ENCODE peak calls at places on chromosomes 7 and 10, in four cellular contexts. One of them, this sample, is unnamed.
A peak's percentile ranks its signal among the peaks of the same experiment; 100 is the strongest.

GRCh38 chr7:30859202-30859939 is 52.3 kb upstream of the AQP1 start:
- DNase-seq in neuronal stem cell: no peak
- DNase-seq in A549: no peak
- DNase-seq in astrocyte: no peak
- DNase-seq in this sample: no peak

GRCh38 chr7:128197586-128197985 is 43.5 kb upstream of the LEP start:
- DNase-seq in astrocyte: no peak
- DNase-seq in A549: no peak
- DNase-seq in neuronal stem cell: no peak
- DNase-seq in this sample: no peak

GRCh38 chr7:22627136-22627535 is 99.9 kb upstream of the IL6 start:
- DNase-seq in A549: no peak
- DNase-seq in neuronal stem cell: no peak
- DNase-seq in astrocyte: peak; percentile 93
- DNase-seq in this sample: no peak

GRCh38 chr10:60827791-60828488 is 49.7 kb downstream of the CDK1 start:
- DNase-seq in neuronal stem cell: no peak
- DNase-seq in astrocyte: peak; percentile 93
- DNase-seq in A549: no peak
- DNase-seq in this sample: no peak

GRCh38 chr7:159056722-159057121 is 87.9 kb downstream of the VIPR2 start:
- DNase-seq in neuronal stem cell: no peak
- DNase-seq in astrocyte: no peak
- DNase-seq in A549: no peak
- DNase-seq in this sample: no peak

GRCh38 chr7:127578711-127579275 is 6.6 kb downstream of the GCC1 start:
- DNase-seq in neuronal stem cell: no peak
- DNase-seq in A549: no peak
- DNase-seq in astrocyte: no peak
- DNase-seq in this sample: no peak

GRCh38 chr10:35563266-35563891 is 41.8 kb upstream of the GJD4 start:
- DNase-seq in neuronal stem cell: peak; percentile 64
- DNase-seq in astrocyte: peak; percentile 49
- DNase-seq in A549: peak; percentile 83
- DNase-seq in this sample: no peak

GRCh38 chr10:59234194-59234593 is 57.8 kb downstream of the PHYHIPL start:
- DNase-seq in astrocyte: peak; percentile 6
- DNase-seq in neuronal stem cell: no peak
- DNase-seq in A549: no peak
- DNase-seq in this sample: no peak

GRCh38 chr10:73965890-73966768 is 31.8 kb upstream of the VCL start:
- DNase-seq in neuronal stem cell: peak; percentile 91
- DNase-seq in astrocyte: peak; percentile 99
- DNase-seq in A549: peak; percentile 97
- DNase-seq in this sample: peak; percentile 22

GRCh38 chr7:105689093-105689819 is 108.0 kb upstream of the EFCAB10 start:
- DNase-seq in neuronal stem cell: no peak
- DNase-seq in astrocyte: no peak
- DNase-seq in A549: no peak
- DNase-seq in this sample: no peak

DNA sequence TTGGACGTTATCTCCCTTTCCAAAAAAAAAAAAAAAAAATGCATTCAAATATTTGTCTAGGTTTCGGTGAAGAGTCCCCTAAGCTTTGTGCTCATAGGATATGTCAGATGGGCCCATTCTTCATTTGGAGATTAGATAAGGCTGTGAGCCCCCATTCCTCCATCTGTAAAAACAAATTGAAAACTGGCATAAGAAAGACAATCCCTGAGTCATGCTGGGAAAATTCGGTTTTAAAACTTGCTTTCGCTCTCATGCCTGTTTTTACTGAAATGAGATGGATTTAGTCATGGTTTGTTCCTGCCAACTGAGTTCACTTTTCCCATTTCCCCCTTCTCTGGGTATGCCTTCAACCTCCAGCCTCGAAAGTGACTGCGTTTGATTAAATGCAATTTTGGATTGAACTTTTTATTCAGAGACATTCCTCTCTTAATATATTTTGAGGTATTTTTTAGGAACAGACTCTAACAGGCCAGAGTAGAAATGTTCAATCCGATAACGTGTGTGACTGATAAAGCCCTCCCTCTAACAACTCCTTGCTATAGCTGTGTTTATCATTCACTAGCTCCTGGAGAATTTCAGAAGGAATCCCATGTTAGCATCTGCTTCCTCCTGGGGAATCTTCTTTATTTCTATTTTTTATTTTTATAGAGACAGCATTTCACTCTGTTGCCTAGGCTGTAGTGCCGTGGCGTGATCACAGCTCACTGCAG is 190.9 kb upstream of the LYZL2 start:
- DNase-seq in A549: no peak
- DNase-seq in neuronal stem cell: no peak
- DNase-seq in astrocyte: peak; percentile 96
- DNase-seq in this sample: no peak
- H3K27ac ChIP-seq in A549: no peak overlapping the region
- H3K27ac ChIP-seq in neuronal stem cell: no peak overlapping the region
- H3K27ac ChIP-seq in astrocyte: peak overlapping the region; percentile 79
- H3K27ac ChIP-seq in this sample: no peak overlapping the region

GRCh38 chr7:141930211-141930610 is 14.0 kb downstream of the OR9A4 start:
- DNase-seq in neuronal stem cell: no peak
- DNase-seq in astrocyte: no peak
- DNase-seq in A549: no peak
- DNase-seq in this sample: no peak

DNA sequence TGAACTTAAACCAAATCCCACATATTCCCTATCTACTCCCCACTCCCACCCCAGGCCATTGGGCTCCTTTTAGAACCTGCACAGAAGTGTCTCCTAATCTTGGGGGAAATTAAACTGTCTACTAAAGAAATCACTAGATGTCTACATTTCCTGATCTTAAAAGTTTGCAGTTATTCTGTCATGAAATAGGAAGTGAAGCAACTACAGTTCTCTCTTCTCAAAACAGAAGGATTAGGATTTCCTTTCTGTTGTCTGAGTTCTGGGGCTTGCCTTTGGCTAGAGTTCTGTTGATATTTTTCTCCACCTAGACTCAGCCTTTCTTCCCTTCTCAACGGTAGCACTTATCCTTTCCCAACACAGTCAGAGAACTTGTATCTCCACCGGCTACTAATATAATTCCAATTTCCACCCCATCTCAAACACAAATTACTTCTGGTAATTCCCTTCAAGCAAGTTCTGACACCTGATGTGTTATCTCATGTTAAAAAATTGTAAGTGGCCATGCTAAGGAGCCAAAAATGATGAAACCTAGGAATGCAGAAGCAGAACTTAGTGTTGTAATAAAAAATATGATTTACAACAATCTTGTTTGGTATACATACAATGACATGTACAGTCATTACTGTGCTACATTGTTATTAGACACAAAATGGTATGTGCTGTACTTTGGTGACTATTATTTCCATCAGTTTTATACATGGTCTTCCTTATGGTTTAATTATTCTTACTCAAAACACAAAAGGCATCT is 12.1 kb downstream of the OR9A4 start:
- DNase-seq in neuronal stem cell: no peak
- DNase-seq in astrocyte: no peak
- DNase-seq in A549: no peak
- DNase-seq in this sample: no peak
- H3K27ac ChIP-seq in neuronal stem cell: no peak overlapping the region
- H3K27ac ChIP-seq in astrocyte: no peak overlapping the region
- H3K27ac ChIP-seq in A549: no peak overlapping the region
- H3K27ac ChIP-seq in this sample: no peak overlapping the region

GRCh38 chr10:87842776-87843497 is 20.4 kb downstream of the KLLN start:
- DNase-seq in astrocyte: peak; percentile 82
- DNase-seq in A549: peak; percentile 60
- DNase-seq in neuronal stem cell: no peak
- DNase-seq in this sample: peak; percentile 65

GRCh38 chr10:87845624-87846377 is 17.5 kb downstream of the KLLN start:
- DNase-seq in neuronal stem cell: no peak
- DNase-seq in astrocyte: peak; percentile 92
- DNase-seq in A549: peak; percentile 94
- DNase-seq in this sample: peak; percentile 74

GRCh38 chr10:87844837-87845623 is 18.3 kb downstream of the KLLN start:
- DNase-seq in neuronal stem cell: no peak
- DNase-seq in A549: peak; percentile 76
- DNase-seq in astrocyte: peak; percentile 70
- DNase-seq in this sample: no peak

GRCh38 chr10:87842220-87842641 is 21.1 kb downstream of the KLLN start:
- DNase-seq in A549: peak; percentile 96
- DNase-seq in astrocyte: peak; percentile 52
- DNase-seq in neuronal stem cell: no peak
- DNase-seq in this sample: peak; percentile 97

GRCh38 chr10:87843714-87844113 is 19.6 kb downstream of the KLLN start:
- DNase-seq in A549: no peak
- DNase-seq in astrocyte: no peak
- DNase-seq in neuronal stem cell: no peak
- DNase-seq in this sample: no peak
- H3K27ac ChIP-seq in A549: peak overlapping the region; percentile 73
- H3K27ac ChIP-seq in astrocyte: peak overlapping the region; percentile 73
- H3K27ac ChIP-seq in neuronal stem cell: no peak overlapping the region
- H3K27ac ChIP-seq in this sample: peak overlapping the region; percentile 88

DNA sequence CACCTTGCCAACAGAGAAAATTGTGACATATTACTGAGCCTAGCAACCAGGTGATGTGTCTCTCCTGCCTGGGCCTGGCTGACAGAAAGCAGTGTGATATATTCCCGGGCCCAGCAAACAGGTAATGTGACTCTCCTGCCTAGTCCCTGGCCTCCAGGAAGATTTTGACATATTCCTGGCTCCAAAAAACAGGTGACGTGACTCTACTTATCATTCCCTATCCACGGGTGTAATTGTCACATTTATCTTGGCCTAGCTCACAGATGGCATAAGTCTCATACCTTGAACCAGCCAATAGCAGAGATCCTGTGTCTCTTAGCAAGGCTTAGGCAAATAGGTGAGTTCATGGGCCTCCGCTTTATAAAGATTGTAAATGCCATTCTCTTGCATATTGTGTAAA is 49.6 kb upstream of the ZNF680 start:
- DNase-seq in astrocyte: no peak
- DNase-seq in A549: no peak
- DNase-seq in neuronal stem cell: no peak
- DNase-seq in this sample: no peak
- H3K27ac ChIP-seq in astrocyte: no peak overlapping the region
- H3K27ac ChIP-seq in A549: no peak overlapping the region
- H3K27ac ChIP-seq in neuronal stem cell: no peak overlapping the region
- H3K27ac ChIP-seq in this sample: no peak overlapping the region

GRCh38 chr10:11684717-11685645 is 57.2 kb upstream of the ECHDC3 start:
- DNase-seq in astrocyte: peak; percentile 93
- DNase-seq in A549: peak; percentile 74
- DNase-seq in neuronal stem cell: no peak
- DNase-seq in this sample: peak; percentile 83
- H3K27ac ChIP-seq in astrocyte: peak overlapping the region; percentile 93
- H3K27ac ChIP-seq in A549: peak overlapping the region; percentile 60
- H3K27ac ChIP-seq in neuronal stem cell: no peak overlapping the region
- H3K27ac ChIP-seq in this sample: peak overlapping the region; percentile 95

GRCh38 chr10:114523876-114524275 is 119.6 kb upstream of the AFAP1L2 start:
- DNase-seq in astrocyte: no peak
- DNase-seq in A549: no peak
- DNase-seq in neuronal stem cell: no peak
- DNase-seq in this sample: no peak
- H3K27ac ChIP-seq in astrocyte: no peak overlapping the region
- H3K27ac ChIP-seq in A549: no peak overlapping the region
- H3K27ac ChIP-seq in neuronal stem cell: no peak overlapping the region
- H3K27ac ChIP-seq in this sample: no peak overlapping the region

GRCh38 chr10:71765176-71765906 is 8.0 kb downstream of the VSIR start:
- DNase-seq in A549: peak; percentile 24
- DNase-seq in neuronal stem cell: no peak
- DNase-seq in astrocyte: peak; percentile 47
- DNase-seq in this sample: no peak
- H3K27ac ChIP-seq in A549: peak overlapping the region; percentile 99
- H3K27ac ChIP-seq in neuronal stem cell: no peak overlapping the region
- H3K27ac ChIP-seq in astrocyte: no peak overlapping the region
- H3K27ac ChIP-seq in this sample: peak overlapping the region; percentile 93

GRCh38 chr10:95505084-95505610 is 56.0 kb downstream of the SORBS1 start:
- DNase-seq in A549: no peak
- DNase-seq in neuronal stem cell: no peak
- DNase-seq in astrocyte: no peak
- DNase-seq in this sample: no peak

GRCh38 chr10:95503012-95503411 is 58.2 kb downstream of the SORBS1 start:
- DNase-seq in astrocyte: no peak
- DNase-seq in neuronal stem cell: no peak
- DNase-seq in A549: no peak
- DNase-seq in this sample: no peak

GRCh38 chr10:95502377-95502776 is 58.8 kb downstream of the SORBS1 start:
- DNase-seq in A549: no peak
- DNase-seq in neuronal stem cell: no peak
- DNase-seq in astrocyte: no peak
- DNase-seq in this sample: no peak

GRCh38 chr10:95504187-95504800 is 56.9 kb downstream of the SORBS1 start:
- DNase-seq in astrocyte: no peak
- DNase-seq in A549: no peak
- DNase-seq in neuronal stem cell: no peak
- DNase-seq in this sample: no peak

DNA sequence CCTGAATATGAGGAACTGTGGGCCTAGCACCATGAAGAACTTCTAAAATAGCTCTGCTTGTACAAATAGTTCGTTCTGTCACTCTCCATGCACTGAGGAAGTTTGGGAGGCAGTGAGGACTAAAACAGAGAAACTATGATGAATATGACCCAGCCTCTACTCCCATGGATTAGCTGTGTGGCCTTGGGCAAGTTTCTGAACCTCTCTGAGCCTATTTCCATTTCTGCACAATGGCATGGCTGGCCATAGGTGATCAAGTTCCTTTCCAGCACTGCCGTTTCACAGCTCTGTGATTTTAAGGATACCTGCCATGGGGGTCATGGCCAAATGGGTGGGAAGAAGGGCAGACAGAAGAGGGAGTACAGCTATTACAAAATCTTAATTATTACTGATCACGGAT is 57.6 kb downstream of the SORBS1 start:
- DNase-seq in neuronal stem cell: no peak
- DNase-seq in A549: no peak
- DNase-seq in astrocyte: no peak
- DNase-seq in this sample: no peak
- H3K27ac ChIP-seq in neuronal stem cell: no peak overlapping the region
- H3K27ac ChIP-seq in A549: no peak overlapping the region
- H3K27ac ChIP-seq in astrocyte: no peak overlapping the region
- H3K27ac ChIP-seq in this sample: no peak overlapping the region

GRCh38 chr10:11018426-11018818 is 750 bp downstream of the CELF2 start:
- DNase-seq in neuronal stem cell: no peak
- DNase-seq in astrocyte: no peak
- DNase-seq in A549: no peak
- DNase-seq in this sample: no peak

GRCh38 chr10:11015371-11015934 is 2.2 kb upstream of the CELF2 start:
- DNase-seq in neuronal stem cell: no peak
- DNase-seq in astrocyte: no peak
- DNase-seq in A549: no peak
- DNase-seq in this sample: no peak

GRCh38 chr10:11017575-11018425 is at the start of gene CELF2:
- DNase-seq in neuronal stem cell: peak; percentile 65
- DNase-seq in A549: no peak
- DNase-seq in astrocyte: peak; percentile 10
- DNase-seq in this sample: no peak

GRCh38 chr10:11018830-11019692 is 1.4 kb downstream of the CELF2 start:
- DNase-seq in astrocyte: no peak
- DNase-seq in neuronal stem cell: no peak
- DNase-seq in A549: no peak
- DNase-seq in this sample: no peak

GRCh38 chr10:11016959-11017574 is 605 bp upstream of the CELF2 start:
- DNase-seq in neuronal stem cell: no peak
- DNase-seq in astrocyte: no peak
- DNase-seq in A549: no peak
- DNase-seq in this sample: no peak
- H3K27ac ChIP-seq in neuronal stem cell: no peak overlapping the region
- H3K27ac ChIP-seq in astrocyte: no peak overlapping the region
- H3K27ac ChIP-seq in A549: no peak overlapping the region
- H3K27ac ChIP-seq in this sample: peak overlapping the region; percentile 17

This sample was measured in epithelial cell of prostate.